ENCODE peak calls at places on chromosomes 7 and 10, in eight cellular contexts. U is coronary artery, R is colonic mucosa, G is heart right ventricle, N is cardiac fibroblast, J is endothelial cell of umbilical vein, Z is MM.1S, M is brain microvascular endothelial cell. V is an unnamed sample.

GRCh38 chr7:157224627-157225026 is 85.9 kb downstream of the UBE3C start:
- DNase-seq in U (no peak), R (no peak), G (no peak), N (peak; percentile 46), J (peak; percentile 25), Z (no peak), M (peak; percentile 6), V (peak; percentile 73)

GRCh38 chr10:26911811-26912461 is 51.2 kb upstream of the ABI1 start:
- DNase-seq in U (no peak), R (no peak), G (no peak), N (no peak), J (no peak), Z (no peak), M (no peak), V (no peak)

GRCh38 chr7:106225856-106226255 is 58.9 kb downstream of the NAMPT start:
- DNase-seq in U (no peak), R (no peak), G (no peak), N (no peak), J (no peak), Z (no peak), M (no peak), V (no peak)

GRCh38 chr10:79159141-79159619 is 90.4 kb downstream of the ZMIZ1 start:
- DNase-seq in U (no peak), R (no peak), G (no peak), N (peak; percentile 89), J (peak; percentile 86), Z (no peak), M (peak; percentile 71), V (peak; percentile 84)

GRCh38 chr10:3990307-3990706 is 205.3 kb upstream of the KLF6 start:
- DNase-seq in U (no peak), R (peak; percentile 9), G (no peak), N (no peak), J (no peak), Z (no peak), M (no peak), V (no peak)

GRCh38 chr10:125117941-125118630 is 42.3 kb downstream of the CTBP2 start:
- DNase-seq in U (no peak), R (peak; percentile 61), G (no peak), N (no peak), J (peak; percentile 57), Z (no peak), M (no peak), V (no peak)

GRCh38 chr7:156896388-156897022 is 3.5 kb upstream of the LMBR1 start:
- DNase-seq in U (no peak), R (no peak), G (no peak), N (no peak), J (no peak), Z (no peak), M (no peak), V (no peak)

GRCh38 chr7:72751978-72752377 is 76.0 kb downstream of the TYW1B start:
- DNase-seq in U (no peak), R (no peak), G (no peak), N (no peak), J (peak; percentile 48), Z (no peak), M (no peak), V (peak; percentile 8)

GRCh38 chr7:9264395-9264794 is 831.0 kb downstream of the NXPH1 start:
- DNase-seq in U (no peak), R (no peak), G (no peak), N (no peak), J (no peak), Z (no peak), M (no peak), V (no peak)

GRCh38 chr10:4242561-4243035 is 457.6 kb upstream of the KLF6 start:
- DNase-seq in U (no peak), R (no peak), G (peak; percentile 47), N (peak; percentile 93), J (peak; percentile 89), Z (no peak), M (peak; percentile 91), V (peak; percentile 96)

GRCh38 chr7:52271663-52272062 is 763.8 kb upstream of the POM121L12 start:
- DNase-seq in U (no peak), R (no peak), G (no peak), N (no peak), J (no peak), Z (no peak), M (no peak), V (no peak)

GRCh38 chr7:52269669-52270068 is 765.8 kb upstream of the POM121L12 start:
- DNase-seq in U (no peak), R (no peak), G (no peak), N (no peak), J (peak; percentile 76), Z (no peak), M (no peak), V (no peak)

GRCh38 chr7:52270301-52270700 is 765.1 kb upstream of the POM121L12 start:
- DNase-seq in U (no peak), R (no peak), G (no peak), N (no peak), J (peak; percentile 87), Z (no peak), M (no peak), V (no peak)

GRCh38 chr7:52273685-52274610 is 761.5 kb upstream of the POM121L12 start:
- DNase-seq in U (no peak), R (no peak), G (peak; percentile 4), N (peak; percentile 3), J (no peak), Z (no peak), M (no peak), V (no peak)
- TF ChIP-seq CTCF in U (no peak), R (no peak), G (no peak), N (no peak), J (no peak), Z (no peak), M (no peak), V (no peak)

GRCh38 chr10:33015798-33016547 is 57.9 kb upstream of the ITGB1 start:
- DNase-seq in U (no peak), R (no peak), G (no peak), N (peak; percentile 80), J (no peak), Z (no peak), M (peak; percentile 85), V (peak; percentile 75)
- TF ChIP-seq CTCF in U (no peak), R (no peak), G (no peak), N (no peak), J (no peak), Z (no peak), M (no peak), V (peak; percentile 8)

GRCh38 chr10:14240253-14241189 is 90.2 kb downstream of the FRMD4A start:
- DNase-seq in U (no peak), R (no peak), G (no peak), N (peak; percentile 39), J (no peak), Z (no peak), M (peak; percentile 63), V (no peak)
- TF ChIP-seq CTCF in U (no peak), R (no peak), G (no peak), N (no peak), J (no peak), Z (no peak), M (no peak), V (no peak)

GRCh38 chr10:92553959-92554358 is 19.9 kb downstream of the IDE start:
- DNase-seq in U (no peak), R (no peak), G (no peak), N (no peak), J (no peak), Z (no peak), M (no peak), V (no peak)

GRCh38 chr10:92545556-92545955 is 28.3 kb downstream of the IDE start:
- DNase-seq in U (no peak), R (no peak), G (no peak), N (no peak), J (no peak), Z (no peak), M (no peak), V (no peak)

GRCh38 chr10:92547676-92548075 is 26.2 kb downstream of the IDE start:
- DNase-seq in U (no peak), R (no peak), G (no peak), N (no peak), J (no peak), Z (no peak), M (no peak), V (no peak)

GRCh38 chr10:92552310-92552709 is 21.6 kb downstream of the IDE start:
- DNase-seq in U (no peak), R (no peak), G (no peak), N (no peak), J (no peak), Z (no peak), M (no peak), V (no peak)

GRCh38 chr10:92550924-92551323 is 23.0 kb downstream of the IDE start:
- DNase-seq in U (no peak), R (no peak), G (no peak), N (no peak), J (no peak), Z (no peak), M (no peak), V (peak; percentile 13)
- TF ChIP-seq CTCF in U (no peak), R (no peak), G (no peak), N (no peak), J (no peak), Z (no peak), M (peak; percentile 9), V (peak; percentile 24)

GRCh38 chr7:74272305-74273038 is 16.7 kb upstream of the CLIP2 start:
- DNase-seq in U (peak; percentile 85), R (peak; percentile 68), G (peak; percentile 86), N (peak; percentile 95), J (peak; percentile 90), Z (no peak), M (peak; percentile 95), V (peak; percentile 93)

GRCh38 chr7:74271742-74272141 is 17.5 kb upstream of the CLIP2 start:
- DNase-seq in U (no peak), R (peak; percentile 53), G (no peak), N (no peak), J (peak; percentile 40), Z (peak; percentile 24), M (no peak), V (no peak)

GRCh38 chr7:74280985-74281384 is 8.2 kb upstream of the CLIP2 start:
- DNase-seq in U (peak; percentile 61), R (no peak), G (no peak), N (peak; percentile 75), J (no peak), Z (no peak), M (peak; percentile 66), V (peak; percentile 65)

GRCh38 chr7:74277636-74278035 is 11.6 kb upstream of the CLIP2 start:
- DNase-seq in U (no peak), R (no peak), G (no peak), N (no peak), J (no peak), Z (no peak), M (no peak), V (no peak)

DNA sequence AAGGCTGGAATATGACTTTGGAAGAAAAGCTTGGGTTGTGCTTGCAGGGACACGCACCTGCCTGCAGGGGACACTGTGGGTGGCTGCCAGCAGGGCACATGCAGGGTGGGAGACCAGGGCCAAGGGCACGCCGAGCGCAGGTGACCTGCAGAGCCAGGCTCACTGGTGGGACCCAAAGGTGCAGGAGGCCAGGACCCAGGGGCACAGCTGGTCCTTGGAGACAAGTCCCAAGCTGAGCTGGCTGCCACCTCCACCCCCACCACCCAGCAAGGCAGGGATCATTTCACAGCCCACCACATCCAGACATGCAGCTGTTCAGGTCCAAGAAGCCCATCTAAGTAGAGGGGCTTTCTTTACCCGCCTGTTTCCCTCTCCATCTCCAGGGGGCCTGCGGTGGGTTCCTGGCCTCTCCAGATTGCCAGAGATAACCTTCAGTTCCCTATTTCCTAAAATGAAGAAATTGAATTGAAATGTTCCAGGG is 13.8 kb upstream of the CLIP2 start:
- DNase-seq in U (no peak), R (no peak), G (no peak), N (no peak), J (peak; percentile 31), Z (no peak), M (no peak), V (no peak)
- TF ChIP-seq CTCF in U (no peak), R (peak; percentile 65), G (peak; percentile 49), N (peak; percentile 70), J (peak; percentile 38), Z (peak; percentile 43), M (peak; percentile 78), V (peak; percentile 71)

GRCh38 chr7:137337902-137338301 is 5.6 kb downstream of the PTN start:
- DNase-seq in U (no peak), R (no peak), G (no peak), N (no peak), J (no peak), Z (no peak), M (no peak), V (peak; percentile 11)
- TF ChIP-seq CTCF in U (no peak), R (no peak), G (no peak), N (no peak), J (no peak), Z (peak; percentile 31), M (peak; percentile 39), V (peak; percentile 45)